ENCODE peak calls at places on chromosomes 2 and 18, in ten cellular contexts. I is endothelial cell, U is BE2C, D is NB4, M is fibroblast of lung, T is LNCaP clone FGC, H is fibroblast of pulmonary artery, P is IMR-90, E is MCF 10A, S is GM10248. J is an unnamed sample.

GRCh38 chr2:190354003-190354690 is 10.8 kb downstream of the INPP1 start:
- DNase-seq in I (no peak), U (no peak), D (no peak), M (no peak), T (no peak), H (no peak), P (no peak), E (no peak), S (no peak), J (no peak)

GRCh38 chr2:209974566-209974965 is 27.9 kb upstream of the RPE start:
- DNase-seq in I (no peak), U (no peak), D (no peak), M (no peak), T (no peak), H (no peak), P (no peak), E (peak; percentile 42), S (no peak), J (no peak)

GRCh38 chr2:236535024-236535423 is 34.6 kb upstream of the ACKR3 start:
- DNase-seq in I (no peak), U (no peak), D (no peak), M (peak; percentile 50), T (no peak), H (peak; percentile 35), P (peak; percentile 8), E (peak; percentile 54), S (no peak), J (no peak)

GRCh38 chr2:63805412-63805811 is 36.3 kb upstream of the UGP2 start:
- DNase-seq in I (no peak), U (no peak), D (no peak), M (no peak), T (no peak), H (no peak), P (no peak), E (no peak), S (no peak), J (no peak)

GRCh38 chr2:100262555-100263320 is 59.6 kb downstream of the LONRF2 start:
- DNase-seq in I (peak; percentile 74), U (peak; percentile 56), D (peak; percentile 80), M (peak; percentile 68), T (no peak), H (peak; percentile 74), P (peak; percentile 56), E (peak; percentile 69), S (peak; percentile 69), J (peak; percentile 84)

GRCh38 chr18:51029378-51029693 is 677 bp upstream of the SMAD4 start:
- DNase-seq in I (no peak), U (peak; percentile 10), D (no peak), M (no peak), T (no peak), H (no peak), P (peak; percentile 64), E (no peak), S (no peak), J (no peak)

GRCh38 chr2:206642075-206643025 is at the start of gene FAM237A:
- DNase-seq in I (peak; percentile 75), U (peak; percentile 26), D (peak; percentile 38), M (peak; percentile 73), T (peak; percentile 38), H (peak; percentile 80), P (peak; percentile 57), E (peak; percentile 64), S (peak; percentile 49), J (peak; percentile 41)

GRCh38 chr2:235694721-235695601 is 201.1 kb downstream of the AGAP1 start:
- DNase-seq in I (no peak), U (no peak), D (no peak), M (peak; percentile 15), T (no peak), H (no peak), P (peak; percentile 39), E (no peak), S (no peak), J (peak; percentile 8)

GRCh38 chr2:144675731-144676130 is 155.8 kb upstream of the ZEB2 start:
- DNase-seq in I (no peak), U (no peak), D (no peak), M (no peak), T (no peak), H (no peak), P (no peak), E (peak; percentile 13), S (no peak), J (no peak)

GRCh38 chr2:48601349-48601748 is 16.3 kb upstream of the GTF2A1L start:
- DNase-seq in I (peak; percentile 28), U (peak; percentile 36), D (peak; percentile 50), M (peak; percentile 25), T (no peak), H (peak; percentile 12), P (peak; percentile 41), E (peak; percentile 62), S (no peak), J (no peak)

GRCh38 chr2:237739101-237739500 is 59.5 kb upstream of the RBM44 start:
- DNase-seq in I (no peak), U (no peak), D (no peak), M (no peak), T (no peak), H (no peak), P (no peak), E (no peak), S (no peak), J (no peak)

GRCh38 chr2:191626497-191627151 is 51.3 kb upstream of the NABP1 start:
- DNase-seq in I (no peak), U (no peak), D (no peak), M (peak; percentile 65), T (no peak), H (peak; percentile 71), P (peak; percentile 85), E (peak; percentile 64), S (no peak), J (no peak)

GRCh38 chr2:152740743-152741328 is 22.4 kb downstream of the ARL6IP6 start:
- DNase-seq in I (no peak), U (no peak), D (peak; percentile 72), M (peak; percentile 81), T (no peak), H (peak; percentile 83), P (peak; percentile 72), E (peak; percentile 63), S (peak; percentile 49), J (no peak)

GRCh38 chr2:37201766-37202165 is 5.5 kb downstream of the CEBPZOS start:
- DNase-seq in I (no peak), U (no peak), D (peak; percentile 69), M (no peak), T (no peak), H (no peak), P (peak; percentile 66), E (no peak), S (no peak), J (no peak)

GRCh38 chr2:218648473-218649100 is 10.8 kb downstream of the ZNF142 start:
- DNase-seq in I (peak; percentile 58), U (peak; percentile 68), D (peak; percentile 80), M (peak; percentile 71), T (no peak), H (peak; percentile 82), P (peak; percentile 70), E (peak; percentile 68), S (peak; percentile 69), J (peak; percentile 67)

GRCh38 chr2:98299506-98299905 is 46.8 kb upstream of the CNGA3 start:
- DNase-seq in I (no peak), U (no peak), D (no peak), M (no peak), T (no peak), H (no peak), P (no peak), E (no peak), S (no peak), J (no peak)

GRCh38 chr2:129318581-129319421 is 660.7 kb upstream of the RAB6C start:
- DNase-seq in I (no peak), U (no peak), D (peak; percentile 18), M (no peak), T (no peak), H (no peak), P (no peak), E (no peak), S (no peak), J (no peak)

GRCh38 chr2:215514516-215514915 is 78.6 kb upstream of the FN1 start:
- DNase-seq in I (no peak), U (no peak), D (no peak), M (no peak), T (no peak), H (no peak), P (no peak), E (no peak), S (no peak), J (no peak)
- TF ChIP-seq CTCF in I (no peak), U (no peak), D (no peak), M (no peak), T (no peak), H (no peak), P (no peak), E (no peak), S (no peak), J (no peak)

GRCh38 chr18:73352546-73352945 is 484.8 kb upstream of the NETO1 start:
- DNase-seq in I (no peak), U (peak; percentile 32), D (no peak), M (peak; percentile 12), T (no peak), H (peak; percentile 10), P (peak; percentile 2), E (peak; percentile 9), S (no peak), J (peak; percentile 61)
- TF ChIP-seq CTCF in I (no peak), U (peak; percentile 9), D (no peak), M (no peak), T (no peak), H (no peak), P (no peak), E (no peak), S (no peak), J (no peak)

DNA sequence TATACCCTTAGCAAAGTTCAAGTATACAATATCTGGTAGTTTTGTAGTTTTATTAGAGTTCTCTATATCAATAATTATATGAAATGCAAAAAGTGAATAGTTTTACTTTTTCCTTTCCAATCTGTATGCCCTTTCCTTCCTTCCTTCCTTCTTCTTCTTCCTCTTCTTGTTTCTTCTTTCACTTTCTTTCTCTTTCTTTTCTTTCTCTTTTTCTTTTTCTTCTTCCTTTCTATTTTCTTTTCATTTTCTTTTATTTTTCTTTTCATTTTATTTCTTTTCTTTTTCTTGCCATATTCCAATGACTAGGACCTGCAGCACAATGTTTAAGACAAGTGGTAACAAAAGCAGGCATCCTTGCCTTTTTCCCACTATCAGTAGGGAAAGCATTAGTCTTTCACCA is 59.8 kb downstream of the CCDC68 start:
- DNase-seq in I (no peak), U (no peak), D (no peak), M (no peak), T (no peak), H (no peak), P (no peak), E (no peak), S (no peak), J (no peak)
- TF ChIP-seq CTCF in I (no peak), U (no peak), D (no peak), M (no peak), T (no peak), H (no peak), P (no peak), E (no peak), S (no peak), J (no peak)

DNA sequence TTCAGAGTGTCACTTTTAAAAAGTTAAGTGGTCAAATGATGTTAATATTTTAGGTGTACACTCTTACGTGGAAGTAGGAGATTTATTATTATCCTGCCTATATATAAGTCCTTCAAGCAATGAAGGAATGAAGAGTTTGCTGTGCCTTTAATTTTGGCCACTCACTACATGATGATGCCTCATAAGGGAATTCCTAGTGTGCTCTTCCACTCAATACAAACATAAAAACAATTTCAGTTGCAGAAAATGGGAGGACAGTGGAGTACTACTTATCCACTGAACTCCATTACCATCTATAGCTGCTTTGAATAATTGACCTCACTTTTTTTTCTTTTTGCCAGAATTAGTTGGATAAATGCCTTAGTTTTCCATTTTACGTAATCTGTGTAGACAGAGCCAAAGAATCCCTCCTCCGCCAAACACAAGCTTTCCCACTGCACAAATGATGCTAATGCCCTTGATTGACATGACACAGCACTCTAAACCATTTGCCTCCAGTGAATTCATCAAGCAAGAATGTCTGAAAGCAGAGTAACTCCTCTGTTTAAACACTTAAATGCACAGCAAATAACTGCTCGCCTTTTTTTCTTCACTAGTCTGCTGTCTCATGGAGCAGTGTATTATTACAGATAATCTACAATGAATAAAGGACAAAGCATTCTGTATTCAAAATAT is 751.1 kb upstream of the FANCL start:
- DNase-seq in I (no peak), U (no peak), D (no peak), M (no peak), T (no peak), H (peak; percentile 10), P (no peak), E (no peak), S (no peak), J (no peak)
- TF ChIP-seq CTCF in I (no peak), U (no peak), D (no peak), M (no peak), T (no peak), H (no peak), P (no peak), E (no peak), S (no peak), J (no peak)